ENCODE peak calls at places on chromosome 20, in four cellular contexts. Z, I, S and K are unnamed samples.

GRCh38 chr20:49700411-49701185 is 13.1 kb downstream of the B4GALT5 start:
- DNase-seq in I (no peak), S (no peak), Z (no peak), K (no peak)

GRCh38 chr20:58131111-58131510 is 97.3 kb downstream of the ANKRD60 start:
- DNase-seq in S (no peak), I (no peak), Z (no peak), K (no peak)

GRCh38 chr20:38272961-38273360 is 12.4 kb upstream of the KIAA1755 start:
- DNase-seq in I (no peak), S (no peak), Z (no peak), K (no peak)

GRCh38 chr20:56890011-56890410 is 260.9 kb downstream of the TFAP2C start:
- DNase-seq in I (no peak), S (no peak), Z (no peak), K (no peak)

GRCh38 chr20:63911171-63911570 is 16.2 kb downstream of the DNAJC5 start:
- DNase-seq in Z (no peak), S (no peak), I (no peak), K (no peak)

GRCh38 chr20:32743237-32744112 is at the start of gene COMMD7:
- DNase-seq in I (peak), S (peak), Z (peak), K (peak)

GRCh38 chr20:40160151-40160550 is 528.9 kb downstream of the MAFB start:
- DNase-seq in S (peak), Z (peak), I (peak), K (no peak)

GRCh38 chr20:19761853-19762252 is 3.8 kb downstream of the RIN2 start:
- DNase-seq in I (no peak), S (no peak), Z (no peak), K (no peak)

GRCh38 chr20:39879296-39879695 is 809.7 kb downstream of the MAFB start:
- DNase-seq in I (no peak), S (no peak), Z (no peak), K (no peak)

GRCh38 chr20:59598625-59599310 is 5.6 kb upstream of the PHACTR3 start:
- DNase-seq in S (peak), Z (peak), I (peak), K (no peak)

GRCh38 chr20:64029293-64030117 is 6.5 kb upstream of the C20orf204 start:
- DNase-seq in Z (no peak), S (no peak), I (no peak), K (no peak)

GRCh38 chr20:20547221-20547875 is 165.1 kb downstream of the RALGAPA2 start:
- DNase-seq in S (no peak), I (no peak), Z (peak), K (no peak)

GRCh38 chr20:47878601-47879004 is 93.3 kb upstream of the SULF2 start:
- DNase-seq in Z (no peak), S (no peak), I (no peak), K (no peak)

GRCh38 chr20:37915800-37916570 is 13.1 kb downstream of the VSTM2L start:
- DNase-seq in S (no peak), I (no peak), Z (no peak), K (no peak)

GRCh38 chr20:61477366-61477966 is 225.4 kb downstream of the CDH4 start:
- DNase-seq in S (no peak), I (no peak), Z (no peak), K (no peak)

GRCh38 chr20:8089668-8090067 is 42.4 kb upstream of the PLCB1 start:
- DNase-seq in S (no peak), Z (no peak), I (no peak), K (no peak)

GRCh38 chr20:47429409-47429808 is 72.3 kb upstream of the NCOA3 start:
- DNase-seq in I (no peak), S (no peak), Z (no peak), K (no peak)

GRCh38 chr20:2840967-2841531 is 504 bp downstream of the VPS16 start:
- DNase-seq in S (peak), I (peak), Z (peak), K (peak)

GRCh38 chr20:61120595-61121515 is 131.2 kb upstream of the CDH4 start:
- DNase-seq in I (no peak), Z (no peak), S (no peak), K (no peak)

GRCh38 chr20:38703526-38703925 is 20.8 kb upstream of the SLC32A1 start:
- DNase-seq in I (no peak), S (no peak), Z (no peak), K (no peak)

GRCh38 chr20:37389844-37390275 is 43.9 kb downstream of the SRC start:
- DNase-seq in Z (no peak), I (no peak), S (no peak), K (no peak)

GRCh38 chr20:39961667-39962066 is 727.4 kb downstream of the MAFB start:
- DNase-seq in Z (no peak), S (no peak), I (no peak), K (no peak)

GRCh38 chr20:31829731-31830130 is 10.6 kb downstream of the MYLK2 start:
- DNase-seq in Z (peak), I (no peak), S (no peak), K (no peak)

GRCh38 chr20:59662161-59662560 is 57.8 kb downstream of the PHACTR3 start:
- DNase-seq in S (no peak), I (no peak), Z (no peak), K (no peak)

GRCh38 chr20:22942742-22943141 is 92.4 kb upstream of the SSTR4 start:
- DNase-seq in I (no peak), S (no peak), Z (no peak), K (no peak)

GRCh38 chr20:1875762-1876161 is 19.4 kb upstream of the SIRPA start:
- DNase-seq in S (no peak), Z (no peak), I (no peak), K (no peak)

GRCh38 chr20:54221996-54222890 is 14.4 kb downstream of the PFDN4 start:
- DNase-seq in S (no peak), Z (no peak), I (no peak), K (no peak)

GRCh38 chr20:50487397-50487796 is 22.8 kb upstream of the PTPN1 start:
- DNase-seq in I (no peak), S (no peak), Z (peak), K (no peak)

GRCh38 chr20:10218536-10219451 is at the start of gene SNAP25:
- DNase-seq in S (peak), Z (peak), I (peak), K (peak)

GRCh38 chr20:1299522-1299921 is 29.4 kb downstream of the SDCBP2 start:
- DNase-seq in S (peak), I (no peak), Z (no peak), K (no peak)

GRCh38 chr20:7094438-7094997 is 327.0 kb downstream of the BMP2 start:
- DNase-seq in Z (peak), I (no peak), S (no peak), K (no peak)

GRCh38 chr20:62780696-62781095 is 15.6 kb upstream of the MRGBP start:
- DNase-seq in Z (no peak), S (no peak), I (no peak), K (no peak)

GRCh38 chr20:62785381-62785780 is 10.9 kb upstream of the MRGBP start:
- DNase-seq in S (no peak), Z (no peak), I (no peak), K (no peak)

GRCh38 chr20:62784497-62784896 is 11.8 kb upstream of the MRGBP start:
- DNase-seq in Z (no peak), I (no peak), S (no peak), K (no peak)

GRCh38 chr20:62782149-62782892 is 14.0 kb upstream of the MRGBP start:
- DNase-seq in S (no peak), Z (no peak), I (no peak), K (no peak)

DNA sequence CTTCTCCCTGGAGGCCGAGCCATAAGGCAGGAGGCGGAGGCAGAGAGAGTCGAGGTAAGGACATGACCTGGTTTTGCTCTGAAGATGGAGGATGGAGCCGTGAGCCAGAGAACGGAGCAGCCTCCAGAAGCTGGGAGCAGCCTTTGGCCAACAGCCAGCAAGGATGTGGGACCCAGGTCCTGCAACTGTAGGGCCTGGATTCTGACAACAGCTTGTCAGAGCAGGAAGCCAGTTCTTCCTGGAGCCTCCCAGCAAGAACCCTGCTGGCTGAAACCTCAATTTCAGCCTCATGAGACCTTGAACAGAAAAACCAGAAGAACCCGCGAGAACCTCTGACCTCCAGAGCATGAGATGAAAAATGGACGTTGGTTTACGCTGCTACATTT is 13.4 kb upstream of the MRGBP start:
- DNase-seq in Z (no peak), S (no peak), I (no peak), K (no peak)
- TF ChIP-seq CTCF in Z (no peak), S (no peak), I (no peak), K (no peak)

GRCh38 chr20:41249781-41250281 is 67.7 kb downstream of the ZHX3 start:
- DNase-seq in S (no peak), Z (peak), I (no peak), K (no peak)
- TF ChIP-seq CTCF in S (peak), Z (peak), I (peak), K (peak)

GRCh38 chr20:35304956-35305355 is 12.7 kb upstream of the FAM83C start:
- DNase-seq in Z (no peak), I (no peak), S (no peak), K (no peak)

GRCh38 chr20:35303735-35304431 is 11.7 kb upstream of the FAM83C start:
- DNase-seq in Z (peak), I (peak), S (peak), K (peak)

GRCh38 chr20:35307666-35308653 is 15.7 kb upstream of the FAM83C start:
- DNase-seq in Z (no peak), S (no peak), I (no peak), K (no peak)

GRCh38 chr20:35305682-35306556 is 13.7 kb upstream of the FAM83C start:
- DNase-seq in S (no peak), Z (no peak), I (no peak), K (no peak)

GRCh38 chr20:35306931-35307517 is 14.8 kb upstream of the FAM83C start:
- DNase-seq in Z (peak), I (peak), S (no peak), K (no peak)
- TF ChIP-seq CTCF in Z (peak), I (peak), S (peak), K (peak)

GRCh38 chr20:11970243-11970836 is 52.6 kb downstream of the BTBD3 start:
- DNase-seq in I (no peak), Z (no peak), S (no peak), K (no peak)

DNA sequence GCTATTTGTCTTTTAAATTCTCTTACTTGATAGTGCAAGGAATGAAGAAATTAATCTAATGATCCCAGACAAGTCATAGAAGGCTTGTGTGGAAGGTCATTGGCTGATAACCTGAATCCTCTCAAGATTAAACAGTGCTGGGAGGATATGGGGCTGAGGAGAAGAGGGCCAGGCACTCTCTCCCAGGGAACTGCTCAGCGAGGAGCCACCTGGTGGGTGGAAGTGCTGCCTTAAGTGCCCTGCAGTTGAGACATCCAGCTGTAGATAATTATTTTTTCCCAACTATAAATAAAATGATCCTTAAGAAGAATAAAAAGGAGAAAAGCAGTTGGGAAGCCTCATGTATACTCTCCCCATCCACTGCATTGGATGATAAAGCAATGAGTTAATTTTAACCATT is 47.9 kb downstream of the BTBD3 start:
- DNase-seq in I (no peak), Z (no peak), S (no peak), K (no peak)
- TF ChIP-seq CTCF in I (no peak), Z (no peak), S (no peak), K (no peak)

DNA sequence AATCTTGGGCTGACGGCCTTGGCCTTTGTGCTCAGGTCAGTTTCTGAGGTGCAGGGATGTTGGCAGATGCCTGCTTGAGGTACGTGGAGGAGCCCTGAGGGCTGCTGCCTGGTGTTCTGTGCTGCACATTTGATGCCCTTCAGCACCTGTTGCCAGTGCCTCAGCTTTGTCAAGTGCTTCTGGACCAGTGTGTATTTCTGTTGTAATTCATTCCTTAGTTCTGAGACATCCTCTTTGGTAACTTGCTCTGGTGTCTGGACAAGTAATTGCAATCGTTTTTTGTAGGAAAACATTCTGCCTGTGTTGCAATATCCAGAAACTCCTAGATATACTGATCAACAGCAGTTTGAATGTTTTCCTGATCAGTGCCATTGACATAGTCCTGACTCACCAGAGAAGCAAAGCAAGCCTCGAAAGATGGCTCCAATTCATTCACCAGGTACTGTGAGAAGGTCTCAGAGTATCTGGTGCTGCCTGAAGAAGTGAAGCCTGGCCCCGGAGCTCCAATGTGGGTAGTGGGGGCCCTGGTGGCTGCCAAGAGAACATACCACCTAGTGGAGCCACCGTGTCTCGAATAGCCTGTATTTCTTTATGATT is 26.7 kb downstream of the ZNF337 start:
- DNase-seq in S (no peak), I (no peak), Z (no peak), K (no peak)
- TF ChIP-seq CTCF in S (no peak), I (peak), Z (no peak), K (no peak)

GRCh38 chr20:13297105-13297899 is 76.2 kb downstream of the ISM1 start:
- DNase-seq in S (peak), I (no peak), Z (no peak), K (no peak)
- TF ChIP-seq CTCF in S (no peak), I (no peak), Z (no peak), K (no peak)